ENCODE peak calls at places on chromosomes 3 and 15, in seven cellular contexts. One of them, this sample, is unnamed.
A peak's percentile ranks its signal among the peaks of the same experiment; 100 is the strongest.

GRCh38 chr15:50925281-50925680 is 16.8 kb downstream of the AP4E1 start:
- DNase-seq in kidney: no peak
- DNase-seq in mammary epithelial cell: no peak
- DNase-seq in neuronal stem cell: no peak
- DNase-seq in cardiac muscle cell: no peak
- DNase-seq in heart right ventricle: no peak
- DNase-seq in mesendoderm: no peak
- DNase-seq in this sample: no peak

GRCh38 chr3:52495777-52496602 is 852 bp downstream of the STAB1 start:
- DNase-seq in mammary epithelial cell: peak; percentile 9
- DNase-seq in neuronal stem cell: no peak
- DNase-seq in cardiac muscle cell: no peak
- DNase-seq in kidney: no peak
- DNase-seq in mesendoderm: no peak
- DNase-seq in heart right ventricle: no peak
- DNase-seq in this sample: no peak

GRCh38 chr15:80695099-80695910 is at the start of gene ABHD17C:
- DNase-seq in kidney: peak; percentile 87
- DNase-seq in mesendoderm: peak; percentile 55
- DNase-seq in mammary epithelial cell: peak; percentile 70
- DNase-seq in heart right ventricle: peak; percentile 75
- DNase-seq in cardiac muscle cell: peak; percentile 79
- DNase-seq in neuronal stem cell: peak; percentile 45
- DNase-seq in this sample: no peak

GRCh38 chr3:185825639-185826481 is 1.0 kb upstream of the IGF2BP2 start:
- DNase-seq in neuronal stem cell: peak; percentile 49
- DNase-seq in heart right ventricle: peak; percentile 39
- DNase-seq in cardiac muscle cell: peak; percentile 71
- DNase-seq in mesendoderm: peak; percentile 88
- DNase-seq in kidney: peak; percentile 86
- DNase-seq in mammary epithelial cell: peak; percentile 57
- DNase-seq in this sample: no peak

GRCh38 chr15:57551717-57552677 is 39.7 kb upstream of the MYZAP start:
- DNase-seq in kidney: peak; percentile 77
- DNase-seq in cardiac muscle cell: peak; percentile 72
- DNase-seq in mammary epithelial cell: peak; percentile 53
- DNase-seq in neuronal stem cell: peak; percentile 73
- DNase-seq in heart right ventricle: no peak
- DNase-seq in mesendoderm: peak; percentile 98
- DNase-seq in this sample: no peak

GRCh38 chr3:61828158-61828874 is 266.9 kb downstream of the PTPRG start:
- DNase-seq in mammary epithelial cell: no peak
- DNase-seq in neuronal stem cell: no peak
- DNase-seq in cardiac muscle cell: no peak
- DNase-seq in heart right ventricle: no peak
- DNase-seq in kidney: no peak
- DNase-seq in mesendoderm: no peak
- DNase-seq in this sample: no peak

GRCh38 chr3:128548426-128549282 is 55.7 kb upstream of the GATA2 start:
- DNase-seq in kidney: peak; percentile 80
- DNase-seq in heart right ventricle: no peak
- DNase-seq in mammary epithelial cell: no peak
- DNase-seq in neuronal stem cell: no peak
- DNase-seq in cardiac muscle cell: no peak
- DNase-seq in mesendoderm: no peak
- DNase-seq in this sample: no peak

GRCh38 chr15:42608767-42609488 is 33.5 kb downstream of the STARD9 start:
- DNase-seq in neuronal stem cell: no peak
- DNase-seq in kidney: no peak
- DNase-seq in mammary epithelial cell: no peak
- DNase-seq in mesendoderm: no peak
- DNase-seq in heart right ventricle: no peak
- DNase-seq in cardiac muscle cell: no peak
- DNase-seq in this sample: no peak

GRCh38 chr15:91508633-91509032 is 344.9 kb upstream of the SLCO3A1 start:
- DNase-seq in kidney: no peak
- DNase-seq in heart right ventricle: no peak
- DNase-seq in mammary epithelial cell: peak; percentile 68
- DNase-seq in mesendoderm: no peak
- DNase-seq in cardiac muscle cell: no peak
- DNase-seq in neuronal stem cell: no peak
- DNase-seq in this sample: no peak

GRCh38 chr3:52533623-52534280 is at the start of gene NT5DC2:
- DNase-seq in kidney: peak; percentile 89
- DNase-seq in cardiac muscle cell: peak; percentile 90
- DNase-seq in heart right ventricle: peak; percentile 82
- DNase-seq in mammary epithelial cell: peak; percentile 52
- DNase-seq in neuronal stem cell: peak; percentile 70
- DNase-seq in mesendoderm: peak; percentile 76
- DNase-seq in this sample: no peak

GRCh38 chr3:132461544-132461943 is 44.2 kb downstream of the DNAJC13 start:
- DNase-seq in mammary epithelial cell: no peak
- DNase-seq in cardiac muscle cell: no peak
- DNase-seq in kidney: no peak
- DNase-seq in heart right ventricle: no peak
- DNase-seq in mesendoderm: no peak
- DNase-seq in neuronal stem cell: no peak
- DNase-seq in this sample: no peak

GRCh38 chr3:51681453-51681852 is 10.4 kb downstream of the TEX264 start:
- DNase-seq in cardiac muscle cell: no peak
- DNase-seq in heart right ventricle: no peak
- DNase-seq in neuronal stem cell: no peak
- DNase-seq in mammary epithelial cell: peak; percentile 67
- DNase-seq in kidney: peak; percentile 76
- DNase-seq in mesendoderm: no peak
- DNase-seq in this sample: no peak

GRCh38 chr3:127043041-127043641 is 60.2 kb downstream of the PLXNA1 start:
- DNase-seq in heart right ventricle: no peak
- DNase-seq in mammary epithelial cell: peak; percentile 59
- DNase-seq in mesendoderm: peak; percentile 85
- DNase-seq in cardiac muscle cell: no peak
- DNase-seq in neuronal stem cell: no peak
- DNase-seq in kidney: peak; percentile 90
- DNase-seq in this sample: no peak

GRCh38 chr3:43286886-43287301 is 554 bp downstream of the SNRK start:
- DNase-seq in cardiac muscle cell: peak; percentile 57
- DNase-seq in neuronal stem cell: no peak
- DNase-seq in mesendoderm: peak; percentile 29
- DNase-seq in mammary epithelial cell: peak; percentile 27
- DNase-seq in heart right ventricle: no peak
- DNase-seq in kidney: no peak
- DNase-seq in this sample: no peak

GRCh38 chr3:67083277-67083676 is 85.2 kb downstream of the KBTBD8 start:
- DNase-seq in mammary epithelial cell: peak; percentile 34
- DNase-seq in cardiac muscle cell: no peak
- DNase-seq in heart right ventricle: no peak
- DNase-seq in neuronal stem cell: no peak
- DNase-seq in kidney: no peak
- DNase-seq in mesendoderm: no peak
- DNase-seq in this sample: no peak

DNA sequence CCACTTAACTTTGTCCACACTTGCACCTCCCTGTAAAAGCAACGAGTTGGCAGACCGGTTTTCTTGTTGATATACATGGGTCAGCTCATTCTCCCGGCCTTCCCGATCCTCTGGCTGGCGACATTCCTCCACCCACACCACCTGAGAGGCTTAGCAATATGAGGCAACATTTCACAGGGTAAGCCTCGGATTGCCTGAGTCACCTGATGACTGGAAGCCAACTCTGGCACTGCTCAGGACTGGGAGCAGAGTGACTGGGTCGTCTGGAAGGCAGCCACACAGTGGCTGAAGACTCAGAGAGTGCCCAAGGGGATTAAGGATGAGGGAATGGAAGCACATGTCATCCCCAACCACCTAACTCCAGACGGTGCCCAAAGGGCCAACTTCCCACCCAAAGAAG is 9.8 kb downstream of the HOMER2 start:
- DNase-seq in kidney: peak; percentile 89
- DNase-seq in cardiac muscle cell: no peak
- DNase-seq in mammary epithelial cell: peak; percentile 99
- DNase-seq in heart right ventricle: no peak
- DNase-seq in neuronal stem cell: no peak
- DNase-seq in mesendoderm: peak; percentile 26
- DNase-seq in this sample: no peak
- H3K27ac ChIP-seq in kidney: no peak overlapping the region
- H3K27ac ChIP-seq in cardiac muscle cell: no peak overlapping the region
- H3K27ac ChIP-seq in mammary epithelial cell: no peak overlapping the region
- H3K27ac ChIP-seq in heart right ventricle: no peak overlapping the region
- H3K27ac ChIP-seq in neuronal stem cell: no peak overlapping the region
- H3K27ac ChIP-seq in mesendoderm: no peak overlapping the region
- H3K27ac ChIP-seq in this sample: no peak overlapping the region

GRCh38 chr3:29936766-29937165 is 655.9 kb downstream of the RBMS3 start:
- DNase-seq in mammary epithelial cell: no peak
- DNase-seq in cardiac muscle cell: no peak
- DNase-seq in mesendoderm: no peak
- DNase-seq in kidney: no peak
- DNase-seq in neuronal stem cell: no peak
- DNase-seq in heart right ventricle: no peak
- DNase-seq in this sample: no peak

GRCh38 chr3:29940759-29941319 is 660.0 kb downstream of the RBMS3 start:
- DNase-seq in mesendoderm: no peak
- DNase-seq in neuronal stem cell: no peak
- DNase-seq in mammary epithelial cell: no peak
- DNase-seq in heart right ventricle: no peak
- DNase-seq in cardiac muscle cell: no peak
- DNase-seq in kidney: no peak
- DNase-seq in this sample: no peak

GRCh38 chr3:29936054-29936453 is 655.2 kb downstream of the RBMS3 start:
- DNase-seq in neuronal stem cell: no peak
- DNase-seq in mammary epithelial cell: no peak
- DNase-seq in cardiac muscle cell: no peak
- DNase-seq in heart right ventricle: no peak
- DNase-seq in kidney: no peak
- DNase-seq in mesendoderm: no peak
- DNase-seq in this sample: no peak

GRCh38 chr3:29932662-29933316 is 651.9 kb downstream of the RBMS3 start:
- DNase-seq in cardiac muscle cell: no peak
- DNase-seq in heart right ventricle: no peak
- DNase-seq in kidney: no peak
- DNase-seq in mesendoderm: no peak
- DNase-seq in mammary epithelial cell: no peak
- DNase-seq in neuronal stem cell: no peak
- DNase-seq in this sample: no peak

DNA sequence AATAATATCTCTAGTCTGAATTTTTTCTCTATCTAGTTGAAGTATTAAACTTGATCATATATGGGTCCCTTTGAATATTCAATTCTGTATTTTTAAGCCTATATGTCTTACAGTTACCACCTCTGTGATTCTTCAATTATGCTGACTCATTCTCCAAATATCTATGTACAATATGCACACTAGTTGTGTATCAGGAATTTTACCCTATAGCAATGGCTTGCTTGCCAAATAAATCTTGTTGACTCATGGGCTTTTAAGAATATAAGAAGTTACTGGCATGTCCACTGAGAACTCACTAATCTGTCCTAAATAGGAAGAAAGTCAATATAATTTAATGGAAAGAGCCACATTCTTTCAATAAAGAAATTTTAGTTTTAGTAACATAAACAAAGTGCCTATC is 656.3 kb downstream of the RBMS3 start:
- DNase-seq in kidney: no peak
- DNase-seq in heart right ventricle: no peak
- DNase-seq in cardiac muscle cell: no peak
- DNase-seq in neuronal stem cell: no peak
- DNase-seq in mammary epithelial cell: peak; percentile 64
- DNase-seq in mesendoderm: no peak
- DNase-seq in this sample: no peak
- H3K27ac ChIP-seq in kidney: no peak overlapping the region
- H3K27ac ChIP-seq in heart right ventricle: no peak overlapping the region
- H3K27ac ChIP-seq in cardiac muscle cell: no peak overlapping the region
- H3K27ac ChIP-seq in neuronal stem cell: no peak overlapping the region
- H3K27ac ChIP-seq in mammary epithelial cell: peak overlapping the region; percentile 12
- H3K27ac ChIP-seq in mesendoderm: no peak overlapping the region
- H3K27ac ChIP-seq in this sample: no peak overlapping the region

DNA sequence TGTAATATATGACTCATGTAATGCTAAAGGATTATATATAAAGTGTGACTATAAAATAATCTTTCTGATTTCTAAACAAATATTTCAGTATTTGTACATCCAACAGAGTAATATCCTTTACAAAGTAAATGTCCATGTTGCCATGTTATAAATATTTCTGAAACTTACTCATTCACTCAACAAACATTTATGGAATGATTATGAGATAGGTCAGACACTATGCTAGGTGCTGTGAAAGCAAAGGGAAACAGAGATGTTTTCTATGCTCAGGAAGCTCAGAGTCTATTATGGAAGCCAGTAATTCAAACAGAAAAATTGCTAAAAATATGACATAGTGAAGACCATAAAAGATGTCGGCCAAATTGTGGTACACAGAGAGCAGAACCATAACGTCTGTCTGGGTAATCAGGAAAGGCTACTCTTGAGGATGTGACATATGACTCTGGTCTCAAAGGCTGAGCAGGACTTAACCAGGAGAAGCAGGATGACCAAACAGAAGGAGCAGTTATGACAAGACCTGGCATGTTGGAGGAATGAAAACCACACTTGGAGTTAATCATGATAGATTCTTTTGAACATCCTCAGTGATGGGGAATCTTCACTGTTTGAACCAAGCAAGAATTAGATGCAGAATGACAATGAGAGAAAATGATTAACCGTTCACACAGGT is 39.0 kb upstream of the MYO5C start:
- DNase-seq in heart right ventricle: no peak
- DNase-seq in mesendoderm: no peak
- DNase-seq in cardiac muscle cell: no peak
- DNase-seq in neuronal stem cell: no peak
- DNase-seq in kidney: no peak
- DNase-seq in mammary epithelial cell: peak; percentile 91
- DNase-seq in this sample: no peak
- H3K27ac ChIP-seq in heart right ventricle: no peak overlapping the region
- H3K27ac ChIP-seq in mesendoderm: no peak overlapping the region
- H3K27ac ChIP-seq in cardiac muscle cell: no peak overlapping the region
- H3K27ac ChIP-seq in neuronal stem cell: no peak overlapping the region
- H3K27ac ChIP-seq in kidney: no peak overlapping the region
- H3K27ac ChIP-seq in mammary epithelial cell: peak overlapping the region; percentile 84
- H3K27ac ChIP-seq in this sample: no peak overlapping the region

DNA sequence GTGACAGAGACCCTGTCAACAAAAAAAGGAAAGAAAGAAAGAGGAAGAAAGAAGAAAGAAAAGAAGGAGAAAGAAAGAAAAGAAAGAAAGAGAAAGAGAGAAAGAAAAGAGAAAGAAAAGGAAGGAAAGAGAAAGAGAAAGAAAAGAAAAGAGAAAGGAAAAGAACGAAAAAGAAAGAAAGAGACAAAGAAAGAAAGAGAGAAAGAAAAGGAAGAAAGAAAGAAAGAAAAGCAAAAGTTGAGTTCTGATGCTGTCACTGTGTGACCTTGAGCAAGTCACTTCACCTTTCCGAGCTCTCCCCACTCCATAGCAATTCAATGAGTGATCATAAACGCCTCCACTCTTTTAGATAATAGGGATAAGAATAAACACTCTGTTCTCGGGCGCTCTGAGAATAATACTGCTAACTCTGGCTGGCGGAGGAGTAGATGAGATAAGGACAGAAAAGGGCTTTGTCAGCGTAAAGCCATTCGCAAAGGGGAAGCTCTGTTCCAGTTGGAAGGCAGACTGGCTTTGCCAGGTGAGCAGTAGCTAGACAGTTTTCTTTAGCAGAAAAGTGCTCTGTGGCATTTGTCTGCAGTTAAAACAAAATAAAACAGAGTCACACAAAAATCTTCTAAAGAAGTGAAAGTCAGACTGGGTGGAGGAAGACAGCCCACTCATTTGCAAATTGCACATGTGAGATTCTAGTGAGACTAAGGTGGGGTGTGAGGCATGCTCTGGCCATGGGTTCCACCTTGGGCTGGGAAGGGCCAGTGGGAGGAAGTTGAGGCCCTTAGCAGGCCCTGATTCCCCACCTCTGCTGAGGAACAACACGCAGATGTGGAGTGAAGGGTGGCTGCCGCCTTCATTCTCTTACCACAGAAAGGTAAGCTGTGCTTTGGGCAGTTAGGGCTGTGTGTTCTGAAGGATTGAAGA is 9.6 kb upstream of the FLNB start:
- DNase-seq in mammary epithelial cell: peak; percentile 76
- DNase-seq in cardiac muscle cell: peak; percentile 51
- DNase-seq in neuronal stem cell: no peak
- DNase-seq in mesendoderm: no peak
- DNase-seq in heart right ventricle: no peak
- DNase-seq in kidney: no peak
- DNase-seq in this sample: no peak
- H3K27ac ChIP-seq in mammary epithelial cell: peak overlapping the region; percentile 96
- H3K27ac ChIP-seq in cardiac muscle cell: peak overlapping the region; percentile 48
- H3K27ac ChIP-seq in neuronal stem cell: no peak overlapping the region
- H3K27ac ChIP-seq in mesendoderm: no peak overlapping the region
- H3K27ac ChIP-seq in heart right ventricle: peak overlapping the region; percentile 69
- H3K27ac ChIP-seq in kidney: no peak overlapping the region
- H3K27ac ChIP-seq in this sample: no peak overlapping the region